ENCODE peak calls at places on chromosomes 5 and 9, in six cellular contexts. Y is A549, H is K562, P is GM12878, L is H1, S is IMR-90. K is an unnamed sample.

GRCh38 chr9:121772600-121773285 is 121.3 kb downstream of the DAB2IP start:
- DNase-seq in Y (no peak), H (no peak), P (no peak), L (no peak), S (no peak), K (no peak)

GRCh38 chr9:125852386-125852785 is 105.2 kb downstream of the PBX3 start:
- DNase-seq in Y (no peak), H (no peak), P (no peak), L (no peak), S (no peak), K (no peak)

GRCh38 chr9:110828148-110828730 is 159.6 kb downstream of the MUSK start:
- DNase-seq in Y (no peak), H (no peak), P (no peak), L (no peak), S (peak; percentile 75), K (no peak)

GRCh38 chr9:76562511-76562911 is 103.5 kb downstream of the GCNT1 start:
- DNase-seq in Y (no peak), H (no peak), P (peak; percentile 38), L (no peak), S (peak; percentile 59), K (no peak)

GRCh38 chr5:123673107-123673506 is 161.1 kb downstream of the CSNK1G3 start:
- DNase-seq in Y (no peak), H (no peak), P (no peak), L (no peak), S (no peak), K (no peak)

GRCh38 chr9:133370680-133371079 is 5.2 kb downstream of the SURF4 start:
- DNase-seq in Y (no peak), H (no peak), P (no peak), L (no peak), S (no peak), K (no peak)

GRCh38 chr5:73188764-73189521 is 15.9 kb downstream of the TMEM174 start:
- DNase-seq in Y (no peak), H (peak; percentile 8), P (no peak), L (no peak), S (peak; percentile 66), K (no peak)

GRCh38 chr9:121949364-121949763 is 143.7 kb downstream of the TTLL11 start:
- DNase-seq in Y (no peak), H (no peak), P (no peak), L (no peak), S (no peak), K (no peak)

GRCh38 chr9:111483419-111483861 is 743 bp downstream of the ECPAS start:
- DNase-seq in Y (no peak), H (peak; percentile 68), P (no peak), L (no peak), S (no peak), K (peak; percentile 91)

GRCh38 chr5:163529698-163530097 is 24.3 kb downstream of the MAT2B start:
- DNase-seq in Y (no peak), H (no peak), P (no peak), L (no peak), S (no peak), K (no peak)

GRCh38 chr9:38362912-38363588 is 29.5 kb upstream of the ALDH1B1 start:
- DNase-seq in Y (peak; percentile 60), H (peak; percentile 62), P (peak; percentile 35), L (no peak), S (peak; percentile 85), K (peak; percentile 70)

GRCh38 chr9:27582794-27583193 is 9.5 kb upstream of the C9orf72 start:
- DNase-seq in Y (no peak), H (no peak), P (no peak), L (no peak), S (no peak), K (no peak)

GRCh38 chr5:111999286-111999685 is 242.3 kb upstream of the NREP start:
- DNase-seq in Y (no peak), H (no peak), P (no peak), L (no peak), S (peak; percentile 90), K (no peak)

GRCh38 chr5:71955718-71956117 is 151.6 kb upstream of the MAP1B start:
- DNase-seq in Y (no peak), H (peak; percentile 30), P (no peak), L (no peak), S (no peak), K (no peak)

GRCh38 chr9:75235632-75236031 is 147.3 kb downstream of the OSTF1 start:
- DNase-seq in Y (no peak), H (peak; percentile 7), P (no peak), L (no peak), S (no peak), K (no peak)

GRCh38 chr5:94751456-94751855 is 133.0 kb downstream of the SLF1 start:
- DNase-seq in Y (no peak), H (no peak), P (no peak), L (no peak), S (no peak), K (no peak)

GRCh38 chr5:75130818-75131349 is 78.5 kb upstream of the GCNT4 start:
- DNase-seq in Y (no peak), H (no peak), P (no peak), L (no peak), S (no peak), K (no peak)

GRCh38 chr5:168219515-168220410 is 71.7 kb upstream of the WWC1 start:
- DNase-seq in Y (peak; percentile 94), H (peak; percentile 70), P (peak; percentile 68), L (peak; percentile 51), S (peak; percentile 63), K (peak; percentile 80)

GRCh38 chr5:159971038-159971437 is 37.9 kb upstream of the TTC1 start:
- DNase-seq in Y (no peak), H (no peak), P (no peak), L (no peak), S (peak; percentile 84), K (no peak)

GRCh38 chr9:97046228-97046627 is 7.3 kb upstream of the CTSV start:
- DNase-seq in Y (peak; percentile 41), H (no peak), P (no peak), L (peak; percentile 69), S (peak; percentile 7), K (no peak)

GRCh38 chr5:71836084-71836483 is 117.0 kb downstream of the CARTPT start:
- DNase-seq in Y (peak; percentile 10), H (no peak), P (no peak), L (no peak), S (peak; percentile 25), K (peak; percentile 27)

GRCh38 chr9:101791938-101792337 is 53.5 kb upstream of the GRIN3A start:
- DNase-seq in Y (peak; percentile 15), H (peak; percentile 71), P (no peak), L (peak; percentile 21), S (no peak), K (peak; percentile 37)

GRCh38 chr5:133234911-133235310 is 183.1 kb downstream of the HSPA4 start:
- DNase-seq in Y (no peak), H (no peak), P (no peak), L (no peak), S (no peak), K (no peak)

GRCh38 chr5:115666023-115666422 is 40.2 kb upstream of the TMED7 start:
- DNase-seq in Y (no peak), H (no peak), P (no peak), L (no peak), S (no peak), K (no peak)

GRCh38 chr9:91163773-91164471 is 197.8 kb downstream of the AUH start:
- DNase-seq in Y (no peak), H (no peak), P (no peak), L (no peak), S (no peak), K (no peak)

GRCh38 chr9:83403864-83404263 is 134.3 kb downstream of the FRMD3 start:
- DNase-seq in Y (no peak), H (no peak), P (no peak), L (no peak), S (no peak), K (no peak)

GRCh38 chr9:114205171-114206015 is 50.1 kb downstream of the COL27A1 start:
- DNase-seq in Y (no peak), H (no peak), P (no peak), L (no peak), S (no peak), K (no peak)

GRCh38 chr9:93122721-93123221 is 11.3 kb downstream of the NINJ1 start:
- DNase-seq in Y (no peak), H (no peak), P (no peak), L (no peak), S (no peak), K (no peak)

GRCh38 chr5:82885657-82886389 is 191.4 kb downstream of the TMEM167A start:
- DNase-seq in Y (peak; percentile 4), H (no peak), P (peak; percentile 16), L (no peak), S (peak; percentile 20), K (no peak)
- TF ChIP-seq RFX5 in Y (no peak), H (no peak), P (no peak), L (no peak), S (no peak), K (no peak)

DNA sequence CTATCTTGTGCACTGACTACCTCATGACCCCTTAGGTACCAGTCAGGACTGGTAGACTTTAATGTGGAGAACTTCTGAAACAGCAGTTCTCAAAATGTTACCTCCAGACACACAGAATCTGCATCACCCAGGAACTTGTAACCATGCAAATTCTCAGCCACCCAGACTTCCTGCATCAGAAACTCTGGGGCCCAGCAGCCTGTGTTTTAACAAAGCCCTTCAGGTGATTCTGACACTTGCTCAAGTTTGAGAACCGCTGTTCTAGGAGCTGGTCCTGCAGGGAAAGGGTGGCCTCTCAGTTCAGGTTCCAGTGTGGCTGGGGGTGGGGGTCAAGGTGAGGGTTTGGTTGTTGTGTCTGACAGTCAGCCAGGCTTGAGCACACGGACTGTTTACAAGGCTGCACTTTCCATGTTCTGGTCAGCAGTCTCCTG is 28.4 kb downstream of the ZFP62 start:
- DNase-seq in Y (no peak), H (no peak), P (no peak), L (no peak), S (no peak), K (no peak)
- TF ChIP-seq RFX5 in Y (no peak), H (no peak), P (no peak), L (no peak), S (no peak), K (no peak)

DNA sequence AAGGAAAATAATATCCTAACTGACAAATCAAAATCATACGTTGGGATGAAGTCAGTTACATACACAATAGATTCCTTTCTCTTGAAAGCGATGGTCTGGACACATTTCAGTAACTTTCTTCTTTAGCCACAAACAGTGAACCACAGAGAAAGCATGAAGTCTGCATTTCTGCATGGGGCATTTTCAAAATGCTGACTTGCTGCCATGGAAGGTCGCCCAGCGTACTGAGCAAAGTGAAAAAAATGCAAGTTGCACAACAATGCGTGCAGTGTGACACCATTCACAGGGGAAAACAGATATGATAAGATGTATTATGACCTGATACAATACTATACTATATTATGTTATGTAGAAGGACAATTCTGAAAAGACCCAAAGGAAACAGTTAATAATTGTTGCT is 146.3 kb downstream of the SNX18 start:
- DNase-seq in Y (no peak), H (no peak), P (no peak), L (no peak), S (peak; percentile 96), K (no peak)
- TF ChIP-seq RFX5 in Y (no peak), H (no peak), P (no peak), L (no peak), S (no peak), K (no peak)

DNA sequence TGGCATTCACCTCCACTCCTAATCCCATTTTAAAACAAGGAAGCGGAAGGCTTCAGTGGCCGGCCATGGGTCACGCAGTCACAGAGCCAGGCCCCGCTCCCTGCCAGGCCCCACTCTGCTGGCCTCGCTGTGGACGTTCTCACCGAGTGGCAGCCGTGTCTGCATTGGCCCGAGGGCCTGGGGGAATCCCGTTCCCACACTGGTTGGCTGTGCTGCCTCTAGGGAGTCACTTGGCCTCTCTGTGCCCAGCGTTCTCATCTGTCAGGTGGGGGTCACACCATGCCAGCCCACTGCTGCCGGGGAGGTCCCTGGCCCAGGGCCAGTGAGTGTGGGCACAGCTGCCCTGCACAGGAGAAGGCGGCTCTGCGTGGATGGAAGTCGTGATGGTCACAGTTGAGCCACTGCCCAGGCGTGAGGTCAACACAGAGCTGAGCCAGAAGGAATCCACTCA is 13.4 kb upstream of the SLC9A3 start:
- DNase-seq in Y (no peak), H (no peak), P (no peak), L (no peak), S (no peak), K (no peak)
- TF ChIP-seq RFX5 in Y (no peak), H (no peak), P (no peak), L (no peak), S (no peak), K (no peak)